ENCODE peak calls at places on chromosome X, in five cellular contexts. T is WTC11; D is T-helper 1 cell; Y is stimulated activated CD4-positive, alpha-beta T cell treated with anti-CD3 and anti-CD28 coated beads, Interleukin-12 subunit alpha, Interleukin-12 subunit beta, amount 100 ng/mL, for 48 hours; F is NB4. W is an unnamed sample.

GRCh38 chrX:9538544-9539045 is 73.7 kb downstream of the TBL1X start:
- DNase-seq in T (no peak), D (no peak), Y (no peak), F (peak; percentile 39), W (peak; percentile 85)

GRCh38 chrX:22163306-22163705 is 109.4 kb upstream of the CBLL2 start:
- DNase-seq in T (no peak), D (no peak), Y (no peak), F (no peak), W (no peak)

GRCh38 chrX:46904626-46905025 is 7.6 kb upstream of the JADE3 start:
- DNase-seq in T (no peak), D (no peak), Y (no peak), F (no peak), W (no peak)

GRCh38 chrX:15854080-15854655 is 445 bp downstream of the AP1S2 start:
- DNase-seq in T (peak; percentile 54), D (no peak), Y (peak; percentile 6), F (peak; percentile 49), W (no peak)

GRCh38 chrX:10110316-10110932 is 46.4 kb upstream of the CLCN4 start:
- DNase-seq in T (no peak), D (no peak), Y (peak; percentile 4), F (no peak), W (no peak)

GRCh38 chrX:150313514-150313913 is 49.6 kb upstream of the MAMLD1 start:
- DNase-seq in T (no peak), D (no peak), Y (no peak), F (no peak), W (no peak)

GRCh38 chrX:44795945-44796450 is 47.8 kb upstream of the DUSP21 start:
- DNase-seq in T (no peak), D (no peak), Y (no peak), F (peak; percentile 44), W (no peak)

GRCh38 chrX:150772150-150772970 is 79.2 kb downstream of the MTMR1 start:
- DNase-seq in T (peak; percentile 90), D (peak; percentile 58), Y (peak; percentile 68), F (peak; percentile 79), W (peak; percentile 71)

GRCh38 chrX:103250977-103251376 is 4.0 kb downstream of the TCEAL8 start:
- DNase-seq in T (no peak), D (no peak), Y (no peak), F (no peak), W (no peak)

GRCh38 chrX:115260330-115260729 is 26.4 kb upstream of the LRCH2 start:
- DNase-seq in T (no peak), D (no peak), Y (no peak), F (no peak), W (no peak)

GRCh38 chrX:71053217-71053621 is 14.9 kb downstream of the SNX12 start:
- DNase-seq in T (peak; percentile 76), D (no peak), Y (no peak), F (no peak), W (no peak)

GRCh38 chrX:121114691-121115090 is 67.3 kb downstream of the GLUD2 start:
- DNase-seq in T (no peak), D (no peak), Y (no peak), F (no peak), W (no peak)

GRCh38 chrX:46180258-46180687 is 364.9 kb downstream of the ZNF674 start:
- DNase-seq in T (no peak), D (no peak), Y (no peak), F (peak; percentile 93), W (peak; percentile 31)

GRCh38 chrX:9148626-9149385 is 114.9 kb upstream of the FAM9B start:
- DNase-seq in T (peak; percentile 18), D (no peak), Y (no peak), F (no peak), W (no peak)

GRCh38 chrX:42246814-42247213 is 323.5 kb upstream of the CASK start:
- DNase-seq in T (no peak), D (no peak), Y (no peak), F (no peak), W (no peak)